ENCODE peak calls at places on chromosomes 13 and 19, in four cellular contexts. I, O, L and Y are unnamed samples.

GRCh38 chr13:30401347-30401746 is 20.9 kb upstream of the UBE2L5 start:
- DNase-seq in I (no peak), O (no peak), L (no peak), Y (no peak)

GRCh38 chr19:51224163-51224641 is 678 bp upstream of the CD33 start:
- DNase-seq in I (no peak), O (no peak), L (no peak), Y (no peak)

GRCh38 chr19:677601-678380 is 1.6 kb downstream of the FSTL3 start:
- DNase-seq in I (no peak), O (no peak), L (no peak), Y (no peak)

GRCh38 chr19:7516281-7516862 is 469 bp downstream of the ZNF358 start:
- DNase-seq in I (no peak), O (no peak), L (no peak), Y (peak)

GRCh38 chr13:110173247-110173818 is 133.6 kb downstream of the COL4A1 start:
- DNase-seq in I (no peak), O (no peak), L (no peak), Y (no peak)

GRCh38 chr19:1251233-1251502 is 2.8 kb downstream of the MIDN start:
- DNase-seq in I (no peak), O (no peak), L (no peak), Y (peak)

GRCh38 chr19:40420766-40421467 is 4.9 kb downstream of the SERTAD1 start:
- DNase-seq in I (peak), O (peak), L (no peak), Y (peak)

GRCh38 chr13:29849731-29850212 is 645 bp downstream of the UBL3 start:
- DNase-seq in I (peak), O (no peak), L (no peak), Y (peak)

GRCh38 chr13:31032574-31033095 is 100.2 kb downstream of the TEX26 start:
- DNase-seq in I (no peak), O (no peak), L (no peak), Y (no peak)